ENCODE peak calls at places on chromosome 3, in four cellular contexts. K is activated T-cell treated with anti-CD3 and anti-CD28 coated beads, Interleukin-2, amount 50 U/mL, for 1 hour; X is RKO; Y is stimulated activated CD8-positive, alpha-beta memory T cell treated with anti-CD3 and anti-CD28 coated beads, Interleukin-4, amount 100 ng/mL, for 1 hour. Q is an unnamed sample.

GRCh38 chr3:14508966-14509795 is 31.0 kb downstream of the GRIP2 start:
- DNase-seq in K (peak), X (peak), Y (peak), Q (no peak)

GRCh38 chr3:168877899-168878298 is 782.2 kb upstream of the GOLIM4 start:
- DNase-seq in K (no peak), X (no peak), Y (no peak), Q (no peak)

GRCh38 chr3:168003911-168004310 is 91.8 kb downstream of the GOLIM4 start:
- DNase-seq in K (no peak), X (no peak), Y (no peak), Q (no peak)

GRCh38 chr3:8843347-8843746 is 73.9 kb upstream of the OXTR start:
- DNase-seq in K (no peak), X (no peak), Y (no peak), Q (no peak)

GRCh38 chr3:129908417-129908816 is 14.9 kb upstream of the TMCC1 start:
- DNase-seq in K (no peak), X (no peak), Y (no peak), Q (no peak)

GRCh38 chr3:169383770-169384169 is 279.7 kb downstream of the MECOM start:
- DNase-seq in K (no peak), X (no peak), Y (no peak), Q (no peak)

GRCh38 chr3:37621771-37622170 is 239.9 kb upstream of the CTDSPL start:
- DNase-seq in K (no peak), X (no peak), Y (no peak), Q (no peak)

GRCh38 chr3:159685801-159686200 is 302.8 kb upstream of the IL12A start:
- DNase-seq in K (no peak), X (no peak), Y (no peak), Q (no peak)

GRCh38 chr3:173823911-173824460 is 426.4 kb downstream of the NLGN1 start:
- DNase-seq in K (no peak), X (no peak), Y (no peak), Q (no peak)

GRCh38 chr3:15781637-15782402 is 16.0 kb downstream of the ANKRD28 start:
- DNase-seq in K (no peak), X (no peak), Y (no peak), Q (no peak)

GRCh38 chr3:196726788-196727675 is 12.6 kb upstream of the PAK2 start:
- DNase-seq in K (no peak), X (peak), Y (no peak), Q (no peak)

GRCh38 chr3:157445897-157446296 is 9.2 kb downstream of the PTX3 start:
- DNase-seq in K (no peak), X (no peak), Y (no peak), Q (no peak)

GRCh38 chr3:54632834-54633233 is 295.0 kb downstream of the LRTM1 start:
- DNase-seq in K (no peak), X (no peak), Y (no peak), Q (no peak)

GRCh38 chr3:95442766-95443165 is 1371.6 kb upstream of the EPHA6 start:
- DNase-seq in K (no peak), X (no peak), Y (no peak), Q (no peak)

GRCh38 chr3:120622870-120623718 is 27.0 kb downstream of the NDUFB4 start:
- DNase-seq in K (no peak), X (peak), Y (no peak), Q (no peak)

GRCh38 chr3:123618768-123619484 is 34.1 kb upstream of the HACD2 start:
- DNase-seq in K (no peak), X (no peak), Y (no peak), Q (peak)

GRCh38 chr3:47877288-47877687 is 74.3 kb downstream of the DHX30 start:
- DNase-seq in K (no peak), X (no peak), Y (no peak), Q (no peak)

GRCh38 chr3:81643721-81644120 is 117.7 kb downstream of the GBE1 start:
- DNase-seq in K (no peak), X (peak), Y (no peak), Q (no peak)

GRCh38 chr3:123678108-123678511 is 93.3 kb upstream of the HACD2 start:
- DNase-seq in K (no peak), X (no peak), Y (no peak), Q (no peak)

GRCh38 chr3:13484861-13485590 is 4.9 kb downstream of the HDAC11 start:
- DNase-seq in K (peak), X (no peak), Y (no peak), Q (peak)

GRCh38 chr3:70811880-70812279 is 499.4 kb upstream of the MDFIC2 start:
- DNase-seq in K (no peak), X (no peak), Y (no peak), Q (no peak)

GRCh38 chr3:185992801-185993467 is 55.1 kb upstream of the TRA2B start:
- DNase-seq in K (no peak), X (no peak), Y (no peak), Q (peak)

GRCh38 chr3:17431004-17431403 is 311.4 kb downstream of the TBC1D5 start:
- DNase-seq in K (no peak), X (peak), Y (no peak), Q (no peak)

GRCh38 chr3:124832782-124833709 is 54.1 kb downstream of the ITGB5 start:
- DNase-seq in K (no peak), X (peak), Y (no peak), Q (no peak)

GRCh38 chr3:102069211-102069662 is 219.9 kb downstream of the NFKBIZ start:
- DNase-seq in K (no peak), X (peak), Y (no peak), Q (no peak)

GRCh38 chr3:191521055-191521454 is 60.1 kb downstream of the PYDC2 start:
- DNase-seq in K (no peak), X (no peak), Y (no peak), Q (no peak)

GRCh38 chr3:189824629-189825312 is 193.6 kb downstream of the TP63 start:
- DNase-seq in K (no peak), X (peak), Y (no peak), Q (no peak)